ENCODE peak calls at places on chromosomes 16 and 17, in seven cellular contexts. F is AG04449; I is upper lobe of right lung; N is B cell; Q is prostate gland; L is bronchial epithelial cell; Z is CD4-positive, alpha-beta T cell. A is an unnamed sample.

GRCh38 chr17:57918017-57918895 is 37.0 kb downstream of the CUEDC1 start:
- DNase-seq in F (no peak), I (no peak), N (no peak), Q (no peak), L (no peak), Z (no peak), A (no peak)

GRCh38 chr17:47172698-47173565 is 16.2 kb downstream of the CDC27 start:
- DNase-seq in F (no peak), I (no peak), N (no peak), Q (no peak), L (no peak), Z (no peak), A (no peak)

GRCh38 chr16:8882725-8883377 is 700 bp downstream of the LITAFD start:
- DNase-seq in F (no peak), I (no peak), N (no peak), Q (no peak), L (no peak), Z (no peak), A (no peak)

GRCh38 chr17:67602974-67603373 is 114.8 kb upstream of the NOL11 start:
- DNase-seq in F (no peak), I (no peak), N (no peak), Q (no peak), L (peak), Z (peak), A (peak)

GRCh38 chr17:68360198-68360597 is 68.9 kb downstream of the ARSG start:
- DNase-seq in F (no peak), I (no peak), N (no peak), Q (no peak), L (no peak), Z (no peak), A (no peak)

GRCh38 chr17:74037320-74037719 is 166.2 kb upstream of the RPL38 start:
- DNase-seq in F (no peak), I (no peak), N (no peak), Q (peak), L (peak), Z (no peak), A (no peak)

GRCh38 chr16:9165601-9166220 is 74.3 kb downstream of the HAPSTR1 start:
- DNase-seq in F (no peak), I (no peak), N (no peak), Q (no peak), L (no peak), Z (no peak), A (no peak)

GRCh38 chr17:74941128-74941725 is 5.5 kb downstream of the OTOP3 start:
- DNase-seq in F (no peak), I (no peak), N (no peak), Q (no peak), L (no peak), Z (no peak), A (no peak)

GRCh38 chr17:19727466-19728113 is 11.2 kb upstream of the SLC47A2 start:
- DNase-seq in F (peak), I (no peak), N (no peak), Q (peak), L (peak), Z (no peak), A (no peak)

GRCh38 chr17:27449541-27449940 is 6.7 kb upstream of the KSR1 start:
- DNase-seq in F (no peak), I (no peak), N (no peak), Q (no peak), L (no peak), Z (no peak), A (no peak)

GRCh38 chr16:53611151-53611802 is 92.4 kb downstream of the RPGRIP1L start:
- DNase-seq in F (no peak), I (no peak), N (no peak), Q (no peak), L (no peak), Z (no peak), A (no peak)

GRCh38 chr16:1331712-1332617 is 1.5 kb upstream of the BAIAP3 start:
- DNase-seq in F (no peak), I (peak), N (peak), Q (peak), L (no peak), Z (no peak), A (peak)

GRCh38 chr16:59164461-59164860 is 430.3 kb upstream of the GOT2 start:
- DNase-seq in F (no peak), I (no peak), N (no peak), Q (no peak), L (no peak), Z (no peak), A (no peak)

GRCh38 chr17:4968166-4968915 is 724 bp upstream of the SPAG7 start:
- DNase-seq in F (no peak), I (peak), N (no peak), Q (peak), L (no peak), Z (no peak), A (no peak)

GRCh38 chr16:69089091-69089912 is 16.2 kb upstream of the HAS3 start:
- DNase-seq in F (no peak), I (peak), N (no peak), Q (no peak), L (peak), Z (no peak), A (no peak)

GRCh38 chr17:56823848-56824247 is 9.9 kb downstream of the C17orf67 start:
- DNase-seq in F (no peak), I (no peak), N (no peak), Q (no peak), L (no peak), Z (no peak), A (no peak)

GRCh38 chr16:83002351-83003334 is 375.9 kb downstream of the CDH13 start:
- DNase-seq in F (no peak), I (no peak), N (no peak), Q (no peak), L (no peak), Z (no peak), A (no peak)

GRCh38 chr17:52035336-52035915 is 123.1 kb downstream of the CA10 start:
- DNase-seq in F (no peak), I (no peak), N (no peak), Q (no peak), L (no peak), Z (no peak), A (no peak)

GRCh38 chr17:64707077-64707591 is 45.0 kb upstream of the SMURF2 start:
- DNase-seq in F (peak), I (peak), N (no peak), Q (peak), L (peak), Z (no peak), A (no peak)

GRCh38 chr16:54931041-54931756 is 534 bp downstream of the IRX5 start:
- DNase-seq in F (no peak), I (peak), N (no peak), Q (no peak), L (no peak), Z (no peak), A (peak)

GRCh38 chr17:76612977-76613851 is 27.6 kb upstream of the ST6GALNAC2 start:
- DNase-seq in F (no peak), I (peak), N (no peak), Q (no peak), L (peak), Z (no peak), A (no peak)

GRCh38 chr17:7283471-7284216 is 2.1 kb downstream of the SLC2A4 start:
- DNase-seq in F (no peak), I (no peak), N (no peak), Q (no peak), L (no peak), Z (no peak), A (no peak)

GRCh38 chr17:73645050-73645871 is 1.0 kb upstream of the SDK2 start:
- DNase-seq in F (no peak), I (peak), N (no peak), Q (peak), L (peak), Z (peak), A (no peak)

GRCh38 chr17:45768000-45768399 is 16.1 kb upstream of the CRHR1 start:
- DNase-seq in F (no peak), I (no peak), N (no peak), Q (no peak), L (no peak), Z (no peak), A (no peak)

GRCh38 chr17:42113293-42114069 is 967 bp upstream of the DHX58 start:
- DNase-seq in F (no peak), I (no peak), N (no peak), Q (no peak), L (no peak), Z (no peak), A (no peak)

GRCh38 chr16:82031116-82032084 is 3.7 kb upstream of the HSD17B2 start:
- DNase-seq in F (no peak), I (no peak), N (no peak), Q (peak), L (peak), Z (no peak), A (no peak)

GRCh38 chr17:66423436-66423922 is 121.1 kb downstream of the PRKCA start:
- DNase-seq in F (no peak), I (no peak), N (no peak), Q (no peak), L (no peak), Z (no peak), A (no peak)

GRCh38 chr17:77592503-77592902 is 366.0 kb upstream of the TNRC6C start:
- DNase-seq in F (no peak), I (no peak), N (no peak), Q (no peak), L (no peak), Z (no peak), A (no peak)

GRCh38 chr17:1746975-1747543 is 4.4 kb downstream of the SERPINF2 start:
- DNase-seq in F (no peak), I (peak), N (no peak), Q (peak), L (peak), Z (no peak), A (no peak)

GRCh38 chr17:76078859-76079576 is at the start of gene ZACN:
- DNase-seq in F (no peak), I (peak), N (no peak), Q (no peak), L (no peak), Z (no peak), A (no peak)

DNA sequence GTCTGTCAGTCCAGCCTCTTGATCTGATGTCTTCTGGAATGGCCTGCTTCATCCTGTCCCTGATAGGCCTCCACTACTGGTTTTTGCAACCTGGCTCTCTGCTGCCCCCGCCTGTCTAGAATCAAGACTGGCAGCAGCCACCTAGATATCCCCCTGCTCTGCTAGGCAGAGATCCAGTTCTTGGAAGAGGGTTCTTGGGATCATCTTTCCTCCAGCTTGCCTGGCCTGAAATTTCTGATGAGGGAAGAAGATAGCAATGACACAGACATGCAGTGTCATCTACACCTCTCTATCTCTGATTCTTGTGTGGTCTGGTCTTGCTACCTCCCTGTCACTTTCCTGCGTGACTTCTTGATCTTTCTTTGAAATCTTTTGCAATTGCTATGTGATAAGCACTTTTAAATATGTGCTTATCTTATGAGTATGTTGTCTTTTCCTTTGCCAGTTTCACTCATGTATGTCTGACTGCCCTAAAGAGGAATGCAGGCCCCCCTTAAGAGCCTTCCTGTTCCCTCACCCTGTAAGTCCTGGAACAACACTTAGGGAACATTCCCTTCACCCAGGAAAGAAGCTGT is 20.3 kb upstream of the NFATC3 start:
- DNase-seq in F (peak), I (peak), N (peak), Q (peak), L (peak), Z (peak), A (peak)
- TF ChIP-seq CTCF in F (peak), I (peak), N (peak), Q (peak), L (peak), Z (peak), A (peak)

DNA sequence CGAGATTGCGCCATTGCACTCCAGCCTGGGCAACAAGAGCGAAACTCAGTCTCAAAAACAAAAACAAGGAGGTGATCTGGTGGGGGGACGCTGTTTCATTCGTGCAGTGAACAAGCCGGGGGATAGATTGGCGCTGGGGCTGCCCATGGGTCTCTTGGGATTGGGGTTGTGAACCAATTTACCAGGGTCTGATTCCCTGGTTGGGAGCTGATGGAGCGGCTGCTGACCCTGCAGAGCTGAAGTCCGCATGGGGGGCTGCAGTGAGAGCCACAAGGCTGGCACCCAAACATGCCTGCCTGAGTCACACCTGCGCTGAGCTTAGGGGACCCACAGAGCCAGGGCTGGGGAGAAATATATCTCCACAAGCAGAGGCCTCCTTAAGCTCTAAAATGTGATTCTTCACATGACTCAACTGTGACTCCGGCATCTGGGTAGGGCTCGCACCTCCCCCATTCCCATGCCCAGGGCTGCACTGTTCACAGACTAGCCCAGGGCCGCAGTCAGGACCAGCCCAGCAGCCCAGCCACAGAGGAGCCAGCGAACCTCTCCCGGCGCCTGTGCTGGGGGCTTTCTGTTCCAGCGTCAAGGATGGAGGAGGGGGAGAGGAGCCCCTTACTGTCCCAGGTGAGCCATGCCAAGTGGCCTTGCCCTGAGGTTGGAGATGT is 5.0 kb downstream of the TSPAN10 start:
- DNase-seq in F (peak), I (no peak), N (no peak), Q (no peak), L (peak), Z (no peak), A (no peak)
- TF ChIP-seq CTCF in F (no peak), I (no peak), N (no peak), Q (no peak), L (no peak), Z (no peak), A (no peak)

DNA sequence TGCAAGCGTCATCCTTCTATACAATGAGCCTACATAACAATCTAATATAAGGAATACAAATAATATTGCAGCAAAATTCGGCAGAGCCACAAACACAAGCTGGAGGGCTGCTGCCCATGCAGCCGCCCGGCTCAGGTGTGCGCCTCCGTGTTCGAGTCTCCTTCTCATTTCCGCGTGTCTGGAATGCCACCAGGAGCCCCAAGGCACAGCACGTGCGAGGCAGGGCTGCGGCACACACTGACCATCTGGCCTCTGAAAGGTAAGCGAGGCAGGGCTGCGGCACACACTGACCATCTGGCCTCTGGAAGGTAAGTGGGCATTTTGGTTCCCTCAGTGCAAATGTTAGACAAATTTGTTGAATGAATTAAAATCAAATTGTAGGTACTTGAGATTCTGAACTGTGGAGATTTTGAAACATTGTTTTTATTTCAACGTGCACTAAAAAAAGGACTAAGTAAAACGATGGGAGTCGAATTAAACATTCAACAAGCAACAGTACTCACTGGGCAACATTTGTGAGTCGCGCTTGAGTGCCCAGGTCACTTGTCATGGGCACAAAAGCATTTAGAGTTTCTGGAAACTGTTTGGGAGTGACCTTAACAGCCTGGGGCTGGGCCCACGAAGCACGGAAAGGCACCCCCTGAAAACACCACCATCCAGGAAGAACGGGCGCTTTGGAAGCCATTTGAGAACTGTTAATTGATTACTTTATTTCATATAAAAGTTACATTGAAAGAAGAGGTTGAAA is 37.4 kb downstream of the ZDHHC7 start:
- DNase-seq in F (no peak), I (no peak), N (no peak), Q (no peak), L (no peak), Z (no peak), A (no peak)
- TF ChIP-seq CTCF in F (no peak), I (no peak), N (no peak), Q (no peak), L (no peak), Z (no peak), A (no peak)

GRCh38 chr16:85285681-85286065 is 173.4 kb upstream of the CIBAR2 start:
- DNase-seq in F (no peak), I (no peak), N (no peak), Q (no peak), L (no peak), Z (no peak), A (no peak)

GRCh38 chr16:85286066-85286712 is 173.9 kb upstream of the CIBAR2 start:
- DNase-seq in F (peak), I (no peak), N (no peak), Q (peak), L (no peak), Z (no peak), A (no peak)

GRCh38 chr16:85288341-85288868 is 176.1 kb upstream of the CIBAR2 start:
- DNase-seq in F (no peak), I (no peak), N (no peak), Q (no peak), L (no peak), Z (no peak), A (no peak)

GRCh38 chr16:85288869-85289660 is 176.8 kb upstream of the CIBAR2 start:
- DNase-seq in F (no peak), I (no peak), N (no peak), Q (no peak), L (no peak), Z (no peak), A (no peak)

DNA sequence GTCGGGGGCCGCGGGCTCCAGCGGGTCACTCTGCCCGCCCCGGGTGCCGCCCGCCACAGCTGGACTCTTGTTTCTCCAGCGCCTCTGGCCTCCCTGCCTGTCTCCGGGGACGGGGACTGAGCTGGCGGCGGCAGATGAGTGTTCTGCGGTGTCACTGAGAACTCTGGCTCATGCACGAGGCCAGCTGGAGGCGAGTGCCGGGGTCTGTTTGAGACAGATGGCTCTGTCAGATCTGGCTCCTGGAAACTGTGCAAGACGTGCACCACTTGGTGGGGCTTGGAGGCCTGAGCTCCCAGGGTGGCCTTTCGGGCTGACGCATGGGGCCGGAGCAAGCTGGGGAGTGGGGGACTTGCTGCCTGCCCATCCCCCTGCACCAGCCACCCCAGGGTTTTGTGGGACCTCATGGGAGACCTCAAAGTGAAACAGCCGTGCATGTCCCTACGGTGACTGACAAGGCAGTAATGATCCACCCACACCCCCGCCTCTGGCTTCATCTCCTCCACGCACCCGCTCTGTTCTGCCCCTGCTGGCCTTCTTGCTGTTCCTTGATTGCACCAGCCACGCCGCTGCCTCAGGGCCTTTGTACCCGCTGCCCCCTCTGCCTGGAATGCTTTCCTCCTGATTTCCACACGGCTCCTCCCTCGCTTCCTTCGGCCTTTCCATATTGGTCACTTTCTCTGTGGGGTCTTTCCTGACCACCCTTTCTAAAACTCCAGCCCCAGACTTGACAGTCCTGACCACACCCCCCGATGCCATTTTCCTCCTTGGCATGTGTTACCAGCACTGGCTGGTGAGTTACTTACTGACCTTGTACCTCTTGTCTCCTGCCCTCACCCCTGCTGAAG is 174.9 kb upstream of the CIBAR2 start:
- DNase-seq in F (no peak), I (no peak), N (no peak), Q (no peak), L (no peak), Z (no peak), A (no peak)
- TF ChIP-seq CTCF in F (peak), I (peak), N (no peak), Q (no peak), L (no peak), Z (no peak), A (no peak)

DNA sequence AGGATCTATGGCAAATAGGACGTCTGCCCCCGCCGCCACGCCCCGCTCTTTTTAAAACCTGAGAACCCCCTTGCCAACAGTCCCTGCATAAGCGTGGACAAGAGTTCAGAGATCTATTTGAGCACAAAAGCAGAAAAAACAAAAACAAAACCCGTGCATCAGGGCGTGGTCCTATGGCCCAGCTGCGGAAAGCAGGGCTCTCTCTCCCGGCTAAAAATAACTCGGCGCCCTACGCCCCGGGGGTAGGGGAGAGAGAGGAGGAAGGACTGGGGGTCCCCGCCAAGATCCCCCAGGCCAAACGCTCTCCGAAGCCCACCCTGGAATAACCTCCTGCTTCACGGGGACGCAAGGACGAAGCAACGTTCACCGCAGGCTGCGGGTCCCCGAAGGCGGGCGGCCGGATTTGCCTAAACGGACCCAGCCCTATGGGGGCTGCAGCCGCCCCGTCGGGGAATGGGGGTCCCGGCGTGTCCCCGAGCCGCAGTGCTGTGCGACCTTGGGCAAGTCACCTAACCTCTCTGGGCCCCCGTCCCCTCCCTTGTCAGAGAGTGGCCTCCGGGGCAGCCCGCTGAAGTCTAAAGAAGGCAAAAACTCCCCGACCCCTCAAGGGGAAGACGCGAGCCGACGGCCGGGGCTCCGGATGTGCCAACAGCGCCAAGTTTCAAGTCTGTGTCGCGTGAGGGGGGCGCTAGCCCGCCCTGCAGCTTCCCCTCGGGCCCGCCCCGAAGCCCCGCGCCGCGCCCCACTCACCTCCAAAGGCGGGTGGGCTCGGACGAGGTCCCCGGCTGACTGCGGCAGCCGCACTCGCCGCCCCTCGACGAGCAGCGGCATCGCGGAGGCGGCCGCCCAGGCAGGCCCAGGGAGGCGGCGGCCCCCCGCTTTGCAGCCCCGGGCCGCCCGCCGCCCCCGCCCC is 477 bp downstream of the NTAN1 start:
- DNase-seq in F (no peak), I (no peak), N (peak), Q (no peak), L (no peak), Z (peak), A (peak)
- TF ChIP-seq CTCF in F (peak), I (no peak), N (peak), Q (no peak), L (no peak), Z (peak), A (peak)